ENCODE peak calls at places on chromosome 2, in four cellular contexts. Z is effector CD4-positive, alpha-beta T cell; F is T follicular helper cell; I is Calu3. S is an unnamed sample.

GRCh38 chr2:236776695-236777251 is 207.1 kb downstream of the ACKR3 start:
- DNase-seq in Z (no peak), F (no peak), I (no peak), S (no peak)

GRCh38 chr2:121436918-121437317 is 93.8 kb upstream of the RNU4ATAC start:
- DNase-seq in Z (no peak), F (no peak), I (no peak), S (no peak)

GRCh38 chr2:167454036-167454435 is 565.8 kb downstream of the XIRP2 start:
- DNase-seq in Z (no peak), F (no peak), I (no peak), S (no peak)

GRCh38 chr2:9693138-9693520 is 62.3 kb upstream of the YWHAQ start:
- DNase-seq in Z (no peak), F (no peak), I (no peak), S (no peak)

GRCh38 chr2:242054881-242055801 is 185.6 kb downstream of the RTP5 start:
- DNase-seq in Z (no peak), F (no peak), I (no peak), S (no peak)

GRCh38 chr2:130241041-130241707 is 42.9 kb upstream of the TUBA3E start:
- DNase-seq in Z (no peak), F (no peak), I (peak; percentile 79), S (peak; percentile 90)

GRCh38 chr2:45342-46130 is 769 bp downstream of the FAM110C start:
- DNase-seq in Z (no peak), F (no peak), I (peak; percentile 34), S (no peak)

GRCh38 chr2:151614606-151615306 is 119.5 kb downstream of the NEB start:
- DNase-seq in Z (no peak), F (no peak), I (no peak), S (peak; percentile 12)

GRCh38 chr2:71794611-71795010 is 341.2 kb downstream of the DYSF start:
- DNase-seq in Z (no peak), F (no peak), I (no peak), S (no peak)

GRCh38 chr2:137644689-137645088 is 319.6 kb upstream of the HNMT start:
- DNase-seq in Z (no peak), F (no peak), I (no peak), S (no peak)

GRCh38 chr2:3302751-3303582 is 74.7 kb downstream of the EIPR1 start:
- DNase-seq in Z (no peak), F (no peak), I (no peak), S (no peak)

GRCh38 chr2:41194235-41194634 is 742.3 kb upstream of the SLC8A1 start:
- DNase-seq in Z (no peak), F (no peak), I (peak; percentile 46), S (no peak)

GRCh38 chr2:197782121-197782520 is 3.0 kb downstream of the BOLL start:
- DNase-seq in Z (no peak), F (no peak), I (no peak), S (no peak)

GRCh38 chr2:213251618-213252017 is 32.6 kb upstream of the SPAG16 start:
- DNase-seq in Z (no peak), F (no peak), I (no peak), S (peak; percentile 40)

GRCh38 chr2:108580079-108580478 is 45.8 kb downstream of the LIMS1 start:
- DNase-seq in Z (no peak), F (no peak), I (no peak), S (no peak)

GRCh38 chr2:233857511-233858118 is 3.3 kb upstream of the HJURP start:
- DNase-seq in Z (peak; percentile 36), F (peak; percentile 28), I (peak; percentile 83), S (peak; percentile 64)

GRCh38 chr2:37523861-37524362 is 147.5 kb downstream of the CDC42EP3 start:
- DNase-seq in Z (no peak), F (no peak), I (no peak), S (no peak)

GRCh38 chr2:190482441-190482840 is 52.1 kb downstream of the NEMP2 start:
- DNase-seq in Z (no peak), F (no peak), I (no peak), S (no peak)

GRCh38 chr2:153595939-153596338 is 117.4 kb upstream of the RPRM start:
- DNase-seq in Z (no peak), F (no peak), I (peak; percentile 53), S (no peak)

GRCh38 chr2:54370405-54371104 is 85.6 kb upstream of the SPTBN1 start:
- DNase-seq in Z (no peak), F (no peak), I (no peak), S (no peak)

GRCh38 chr2:9720352-9721093 is 89.7 kb upstream of the YWHAQ start:
- DNase-seq in Z (no peak), F (no peak), I (no peak), S (no peak)

GRCh38 chr2:135494503-135494902 is 36.5 kb downstream of the ZRANB3 start:
- DNase-seq in Z (no peak), F (no peak), I (no peak), S (no peak)

GRCh38 chr2:216690451-216691209 is 4.7 kb downstream of the IGFBP5 start:
- DNase-seq in Z (no peak), F (no peak), I (no peak), S (no peak)

GRCh38 chr2:205482399-205483065 is 199.8 kb upstream of the NRP2 start:
- DNase-seq in Z (no peak), F (no peak), I (no peak), S (no peak)

GRCh38 chr2:47089083-47089464 is 66.0 kb downstream of the STPG4 start:
- DNase-seq in Z (no peak), F (no peak), I (no peak), S (peak; percentile 92)

GRCh38 chr2:95374916-95375471 is 27.5 kb upstream of the FAHD2A start:
- DNase-seq in Z (no peak), F (no peak), I (no peak), S (no peak)

GRCh38 chr2:177164131-177164530 is 48.5 kb upstream of the HNRNPA3 start:
- DNase-seq in Z (no peak), F (no peak), I (no peak), S (no peak)

GRCh38 chr2:71711470-71711857 is 258.1 kb downstream of the DYSF start:
- DNase-seq in Z (no peak), F (no peak), I (no peak), S (no peak)

GRCh38 chr2:101442667-101443061 is 32.2 kb downstream of the RFX8 start:
- DNase-seq in Z (no peak), F (no peak), I (no peak), S (no peak)

GRCh38 chr2:22855081-22855480 is 529.9 kb upstream of the KLHL29 start:
- DNase-seq in Z (no peak), F (no peak), I (no peak), S (no peak)

GRCh38 chr2:47519604-47520301 is 116.8 kb downstream of the MSH2 start:
- DNase-seq in Z (no peak), F (no peak), I (no peak), S (no peak)

GRCh38 chr2:144462266-144462665 is 57.7 kb downstream of the ZEB2 start:
- DNase-seq in Z (no peak), F (no peak), I (no peak), S (no peak)

GRCh38 chr2:164719996-164720941 is 99.0 kb upstream of the GRB14 start:
- DNase-seq in Z (no peak), F (no peak), I (no peak), S (no peak)

GRCh38 chr2:238108423-238109201 is 8.5 kb downstream of the ESPNL start:
- DNase-seq in Z (no peak), F (no peak), I (no peak), S (no peak)

GRCh38 chr2:101860157-101860556 is 131.6 kb upstream of the IL1R2 start:
- DNase-seq in Z (no peak), F (no peak), I (no peak), S (no peak)

GRCh38 chr2:46431481-46432235 is 47.7 kb upstream of the TMEM247 start:
- DNase-seq in Z (no peak), F (no peak), I (no peak), S (no peak)

GRCh38 chr2:106159867-106160785 is 34.0 kb downstream of the UXS1 start:
- DNase-seq in Z (peak; percentile 66), F (peak; percentile 61), I (no peak), S (peak; percentile 19)

GRCh38 chr2:119660343-119660658 is 18.7 kb upstream of the TMEM177 start:
- DNase-seq in Z (no peak), F (no peak), I (no peak), S (no peak)

GRCh38 chr2:2647156-2647555 is 316.1 kb upstream of the MYT1L start:
- DNase-seq in Z (no peak), F (no peak), I (no peak), S (peak; percentile 59)

S was measured in small intestine.